ENCODE peak calls at places on chromosomes 7 and 10, in eight cellular contexts. J is MM.1S; D is mucosa of descending colon; Z is GM20000; Q is B cell; G is left ventricle myocardium inferior; W is NB4; B is activated CD8-positive, alpha-beta T cell treated with anti-CD3 and anti-CD28 coated beads for 36 hours. X is an unnamed sample.

GRCh38 chr10:113665806-113666354 is 2.0 kb upstream of the NRAP start:
- DNase-seq in J (no peak), Z (no peak), G (no peak), D (no peak), W (no peak), B (no peak), Q (no peak), X (no peak)

GRCh38 chr10:71393841-71394475 is 2.8 kb upstream of the CDH23 start:
- DNase-seq in G (no peak), Q (no peak), B (no peak), Z (no peak), D (no peak), J (no peak), W (no peak), X (no peak)

GRCh38 chr10:116195583-116195982 is 77.4 kb downstream of the GFRA1 start:
- DNase-seq in G (no peak), D (no peak), Z (no peak), B (no peak), W (no peak), Q (no peak), J (no peak), X (no peak)

GRCh38 chr7:94022550-94022949 is 18.4 kb upstream of the BET1 start:
- DNase-seq in D (no peak), Q (peak; percentile 48), Z (no peak), J (no peak), G (no peak), W (peak; percentile 23), B (peak; percentile 42), X (no peak)

GRCh38 chr7:65325793-65326432 is 47.7 kb upstream of the ZNF92 start:
- DNase-seq in Z (no peak), W (peak; percentile 8), Q (no peak), B (no peak), D (no peak), G (no peak), J (no peak), X (no peak)

GRCh38 chr7:133724694-133725093 is 402.4 kb upstream of the LRGUK start:
- DNase-seq in J (no peak), B (no peak), W (no peak), D (no peak), Q (no peak), Z (no peak), G (no peak), X (no peak)

GRCh38 chr10:102431452-102432124 is 786 bp downstream of the CUEDC2 start:
- DNase-seq in W (peak; percentile 65), J (peak; percentile 24), B (no peak), G (no peak), Z (no peak), Q (no peak), D (no peak), X (no peak)

GRCh38 chr10:89563861-89564478 is 28.6 kb upstream of the SLC16A12 start:
- DNase-seq in W (peak; percentile 56), D (no peak), J (peak; percentile 53), Z (peak; percentile 51), Q (peak; percentile 59), B (peak; percentile 28), G (no peak), X (peak; percentile 55)

GRCh38 chr7:87092568-87093091 is 33.2 kb upstream of the ELAPOR2 start:
- DNase-seq in G (no peak), J (no peak), W (no peak), B (no peak), Z (no peak), D (no peak), Q (no peak), X (no peak)

GRCh38 chr7:99642099-99642498 is 25.4 kb downstream of the ZSCAN25 start:
- DNase-seq in B (no peak), G (no peak), J (no peak), Z (no peak), W (peak; percentile 44), Q (no peak), D (no peak), X (no peak)

GRCh38 chr7:84105582-84105981 is 89.0 kb downstream of the SEMA3A start:
- DNase-seq in B (no peak), D (no peak), J (no peak), Q (no peak), Z (no peak), W (no peak), G (no peak), X (no peak)

GRCh38 chr10:86045896-86046295 is 320.7 kb downstream of the GRID1 start:
- DNase-seq in J (no peak), D (no peak), G (no peak), Z (no peak), B (no peak), Q (no peak), W (no peak), X (no peak)

GRCh38 chr7:81430150-81430549 is 339.7 kb downstream of the HGF start:
- DNase-seq in G (no peak), B (no peak), W (no peak), Z (no peak), D (no peak), Q (no peak), J (no peak), X (no peak)
- TF ChIP-seq CTCF in G (no peak), B (no peak), W (no peak), Z (no peak), D (no peak), Q (no peak), J (no peak), X (no peak)

DNA sequence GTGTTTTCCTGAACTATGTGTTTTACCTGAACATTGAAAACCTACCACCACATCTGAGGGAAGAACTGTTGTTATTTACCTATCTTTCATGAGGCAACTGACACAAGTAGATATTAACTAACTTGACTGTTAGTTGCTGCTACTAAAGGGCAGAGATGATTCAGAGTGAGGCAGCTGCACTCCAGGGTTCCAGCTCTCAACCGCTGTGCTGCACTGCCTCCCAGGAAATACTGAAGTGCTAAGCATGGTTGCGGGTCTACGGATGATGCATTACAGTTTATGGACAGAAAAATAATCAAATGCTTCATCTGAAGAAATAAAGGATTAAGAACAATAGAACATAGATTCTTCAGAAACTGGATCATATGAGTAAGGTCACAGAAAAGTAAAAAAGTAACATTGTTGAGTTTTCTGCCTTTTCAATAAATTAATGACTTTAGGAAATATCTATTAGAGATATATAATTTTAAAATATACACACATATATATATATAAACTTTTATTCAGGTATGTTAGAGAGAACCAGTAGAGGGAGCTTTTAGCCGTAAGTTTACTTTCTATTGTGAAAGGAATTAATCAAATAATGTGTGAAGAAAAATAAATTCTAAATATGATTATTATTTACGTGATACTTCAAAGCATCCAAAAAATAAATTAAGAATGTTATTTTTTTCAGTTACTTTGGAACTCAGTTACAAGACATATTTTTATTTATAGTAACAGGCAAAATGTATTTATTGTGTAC is 620.0 kb downstream of the CNTNAP2 start:
- DNase-seq in Q (no peak), Z (no peak), G (no peak), D (no peak), J (peak; percentile 15), B (no peak), W (no peak), X (no peak)
- TF ChIP-seq CTCF in Q (no peak), Z (no peak), G (no peak), D (no peak), J (no peak), B (no peak), W (no peak), X (no peak)

DNA sequence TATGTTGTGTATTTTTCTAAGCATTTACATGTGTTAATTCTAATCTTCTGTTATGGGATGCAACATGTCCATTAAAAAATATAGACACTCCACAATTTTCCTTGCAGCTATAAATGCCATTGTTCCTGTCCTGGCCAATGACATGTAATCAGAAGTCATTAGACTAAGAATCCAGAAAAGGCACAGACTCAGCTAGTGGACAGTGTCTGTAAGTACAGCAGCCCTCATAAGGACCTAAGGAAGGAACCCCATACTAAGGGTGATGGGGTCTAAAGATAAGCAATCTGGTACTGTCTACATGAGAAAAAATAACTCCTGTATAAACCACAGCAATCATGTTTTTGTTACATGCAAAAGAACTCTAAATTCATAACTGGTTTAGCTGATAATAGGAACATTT is 115.9 kb downstream of the GPR85 start:
- DNase-seq in J (no peak), G (no peak), W (no peak), Q (no peak), D (no peak), B (no peak), Z (no peak), X (no peak)
- TF ChIP-seq CTCF in J (peak; percentile 22), G (peak; percentile 37), W (no peak), Q (no peak), D (no peak), B (no peak), Z (no peak), X (no peak)

GRCh38 chr7:157136372-157136771 is 2.4 kb upstream of the UBE3C start:
- DNase-seq in G (no peak), Z (no peak), W (peak; percentile 86), B (no peak), Q (no peak), D (no peak), J (no peak), X (no peak)
- TF ChIP-seq CTCF in G (no peak), Z (no peak), W (peak; percentile 22), B (no peak), Q (no peak), D (no peak), J (peak; percentile 19), X (no peak)

GRCh38 chr7:101669307-101669706 is 40.2 kb upstream of the MYL10 start:
- DNase-seq in W (no peak), B (peak; percentile 27), Z (no peak), G (no peak), D (peak; percentile 42), Q (no peak), J (no peak), X (no peak)
- TF ChIP-seq CTCF in W (peak; percentile 50), B (no peak), Z (no peak), G (no peak), D (no peak), Q (no peak), J (peak; percentile 38), X (peak; percentile 33)

GRCh38 chr7:100889761-100890639 is 485 bp upstream of the UFSP1 start:
- DNase-seq in Z (peak; percentile 99), G (peak; percentile 94), D (peak; percentile 95), Q (peak; percentile 95), J (peak; percentile 92), W (peak; percentile 99), B (peak; percentile 92), X (peak; percentile 100)
- TF ChIP-seq CTCF in Z (no peak), G (peak; percentile 20), D (no peak), Q (no peak), J (no peak), W (no peak), B (no peak), X (no peak)

GRCh38 chr7:15389073-15389472 is 172.7 kb downstream of the AGMO start:
- DNase-seq in Z (no peak), J (no peak), Q (no peak), W (no peak), B (no peak), G (no peak), D (no peak), X (no peak)
- TF ChIP-seq CTCF in Z (no peak), J (no peak), Q (no peak), W (no peak), B (no peak), G (no peak), D (no peak), X (no peak)

DNA sequence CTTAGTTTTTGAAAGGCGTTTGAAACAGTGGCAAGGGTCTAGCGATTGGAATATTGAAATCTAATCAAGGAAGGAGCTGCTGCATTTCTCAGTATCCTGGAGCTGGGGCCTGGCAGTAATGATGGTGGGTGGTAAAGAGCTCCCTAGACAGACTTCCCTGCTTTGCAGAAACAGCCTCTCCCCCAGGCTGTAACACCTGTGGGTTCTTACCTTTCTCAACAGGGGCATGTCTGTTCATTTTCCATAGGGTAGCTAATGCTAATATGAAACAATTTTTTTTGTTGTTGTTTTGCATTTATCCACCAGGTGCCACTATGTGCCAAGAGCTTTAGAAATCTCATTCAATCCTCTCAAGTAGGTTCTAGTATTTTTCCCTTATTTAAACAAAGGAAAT is 345.5 kb downstream of the REEP3 start:
- DNase-seq in J (peak; percentile 46), D (no peak), Q (no peak), G (no peak), W (peak; percentile 34), Z (no peak), B (no peak), X (no peak)
- TF ChIP-seq CTCF in J (no peak), D (no peak), Q (peak; percentile 79), G (peak; percentile 41), W (peak; percentile 25), Z (no peak), B (peak; percentile 69), X (peak; percentile 25)

X was measured in GM13977.